ENCODE peak calls at places on chromosomes 11 and 22, in five cellular contexts. Y is foreskin keratinocyte, R is fibroblast of mammary gland, S is BE2C, M is left ventricle myocardium inferior. P is an unnamed sample.

GRCh38 chr22:40602231-40602630 is 34.3 kb downstream of the MRTFA start:
- DNase-seq in R (peak), M (no peak), Y (no peak), S (no peak), P (no peak)

GRCh38 chr11:100684101-100685065 is 2.7 kb upstream of the ARHGAP42 start:
- DNase-seq in M (no peak), S (no peak), Y (peak), R (peak), P (peak)

GRCh38 chr22:23305321-23305910 is 125.1 kb downstream of the BCR start:
- DNase-seq in S (no peak), M (no peak), Y (no peak), R (peak), P (peak)

GRCh38 chr11:120912504-120912903 is 111.4 kb upstream of the TBCEL start:
- DNase-seq in M (no peak), S (no peak), Y (no peak), R (peak), P (peak)

GRCh38 chr11:103202048-103202651 is 92.9 kb downstream of the DYNC2H1 start:
- DNase-seq in Y (no peak), R (peak), M (no peak), S (no peak), P (peak)

GRCh38 chr11:120841074-120841473 is 182.8 kb upstream of the TBCEL start:
- DNase-seq in M (no peak), Y (no peak), S (no peak), R (no peak), P (no peak)

GRCh38 chr22:24950272-24950902 is 2.1 kb upstream of the KIAA1671 start:
- DNase-seq in M (no peak), S (no peak), Y (no peak), R (peak), P (peak)

GRCh38 chr22:49402169-49402568 is 425.5 kb downstream of the BRD1 start:
- DNase-seq in Y (no peak), R (no peak), S (no peak), M (no peak), P (no peak)

GRCh38 chr22:30275625-30276024 is 9.0 kb upstream of the OSM start:
- DNase-seq in Y (no peak), S (no peak), M (no peak), R (no peak), P (peak)

GRCh38 chr11:128488471-128488870 is 98.9 kb downstream of the ETS1 start:
- DNase-seq in Y (peak), S (no peak), R (peak), M (no peak), P (peak)

GRCh38 chr22:37601540-37602442 is 6.8 kb upstream of the GGA1 start:
- DNase-seq in R (peak), S (peak), M (no peak), Y (no peak), P (peak)

GRCh38 chr11:74417379-74417804 is 19.2 kb upstream of the PGM2L1 start:
- DNase-seq in Y (peak), S (no peak), M (no peak), R (peak), P (peak)

DNA sequence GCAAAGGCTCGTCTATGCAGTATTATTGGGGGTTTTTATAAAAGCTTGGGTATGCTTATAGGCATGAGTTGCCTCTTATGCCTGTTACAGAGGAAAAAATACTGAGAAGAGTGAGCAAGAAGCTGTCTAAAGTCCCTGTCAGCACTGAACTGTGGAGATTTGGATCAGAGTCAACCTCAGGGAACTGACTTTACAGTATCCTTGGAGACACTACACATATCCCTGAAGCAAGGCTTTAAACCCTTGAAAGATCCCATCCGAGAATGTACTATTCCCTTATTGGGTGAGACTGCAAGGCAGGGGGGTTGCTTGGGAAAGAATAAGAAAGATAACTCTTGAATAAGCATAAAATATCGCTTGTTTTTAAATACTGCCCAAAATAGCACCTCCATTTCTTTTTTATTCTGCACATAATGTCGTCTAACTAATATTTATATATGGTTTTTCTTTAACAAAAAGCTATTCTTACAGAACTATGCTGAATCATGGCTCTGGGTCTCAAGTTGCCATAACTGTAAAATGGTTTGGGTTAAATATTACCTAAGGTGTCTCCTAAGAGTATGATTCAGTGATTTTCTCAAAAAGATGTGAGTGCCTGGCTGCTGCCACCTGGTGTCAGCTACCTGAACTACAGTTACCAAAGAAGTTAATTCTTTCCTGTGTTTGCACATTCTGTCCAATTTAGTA is 1062.8 kb downstream of the DLG2 start:
- DNase-seq in M (no peak), R (peak), Y (peak), S (peak), P (peak)
- TF ChIP-seq CTCF in M (peak), R (peak), Y (peak), S (peak), P (peak)

GRCh38 chr11:133968300-133968699 is 11.5 kb upstream of the IGSF9B start:
- DNase-seq in S (no peak), R (no peak), Y (no peak), M (no peak), P (no peak)
- TF ChIP-seq CTCF in S (no peak), R (no peak), Y (no peak), M (no peak), P (no peak)

DNA sequence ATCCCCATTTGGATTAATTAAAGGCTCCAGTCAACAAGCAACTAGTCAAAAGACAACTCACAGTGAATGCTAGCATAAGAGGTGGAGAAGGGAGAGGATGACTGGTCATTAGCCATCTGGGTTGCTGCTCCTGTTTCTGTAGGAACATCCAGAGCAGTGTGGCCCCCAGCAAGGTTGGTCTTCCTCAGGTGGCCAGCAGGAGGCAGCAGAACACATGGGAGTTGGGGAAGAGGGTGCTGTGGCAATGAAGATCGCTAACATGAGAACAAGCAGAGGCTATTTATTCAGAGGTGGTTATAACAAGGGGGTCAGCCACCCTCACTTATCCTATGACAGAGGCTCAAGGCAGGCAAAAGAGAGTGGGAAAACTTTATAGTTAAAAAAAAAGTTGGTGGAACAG is 21.3 kb downstream of the IZUMO1R start:
- DNase-seq in Y (no peak), S (peak), R (peak), M (no peak), P (peak)
- TF ChIP-seq CTCF in Y (peak), S (peak), R (peak), M (no peak), P (peak)

GRCh38 chr11:117201516-117201866 is 2.3 kb downstream of the TAGLN start:
- DNase-seq in R (no peak), M (no peak), S (no peak), Y (no peak), P (no peak)
- TF ChIP-seq CTCF in R (no peak), M (no peak), S (no peak), Y (no peak), P (no peak)

DNA sequence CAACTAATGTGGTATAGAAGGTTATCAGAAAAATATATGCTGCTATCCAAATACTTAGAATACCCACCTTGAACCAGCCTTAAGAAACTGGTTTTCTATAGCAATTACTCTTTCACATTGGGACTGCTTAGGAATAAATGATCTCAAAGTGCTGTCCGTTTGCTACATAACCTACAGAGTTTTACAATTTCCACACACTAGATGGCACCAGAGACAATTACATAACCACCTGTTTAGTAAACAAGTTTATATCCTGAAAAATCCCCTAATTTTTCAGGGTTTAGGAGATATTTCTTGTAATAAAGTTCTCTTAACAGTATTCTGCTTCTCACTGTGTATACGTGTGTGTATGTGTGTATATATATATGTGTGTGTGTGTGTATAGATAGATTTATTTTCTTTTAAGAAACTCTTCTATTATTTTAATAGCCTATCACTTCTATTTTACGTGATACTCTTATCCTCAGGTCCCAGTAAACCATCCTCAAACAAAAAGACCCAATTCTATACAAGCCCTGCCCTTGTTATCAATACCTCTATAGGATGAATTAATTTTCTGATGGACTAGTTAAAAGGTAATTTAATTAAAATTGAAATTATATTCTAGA is 6.7 kb upstream of the OR5I1 start:
- DNase-seq in Y (peak), S (no peak), R (peak), M (no peak), P (peak)
- TF ChIP-seq CTCF in Y (peak), S (peak), R (peak), M (peak), P (peak)

P was measured in epithelial cell of esophagus.